ENCODE peak calls at places on chromosomes 4 and X, in five cellular contexts. R is K562, P is OCI-LY7, J is neural progenitor cell, M is GM23248. E is an unnamed sample. For H3K4me1, the result is how much of the 10 kb centered on the place peaks cover.

GRCh38 chr4:150308824-150309472 is 230.7 kb downstream of the DCLK2 start:
- DNase-seq in M (peak), P (no peak), J (no peak), R (no peak), E (peak)

GRCh38 chr4:620851-621261 is 4.5 kb upstream of the PDE6B start:
- DNase-seq in R (no peak), M (no peak), P (no peak), J (no peak), E (no peak)

GRCh38 chr4:9916937-9917336 is 104.4 kb downstream of the SLC2A9 start:
- DNase-seq in P (no peak), M (no peak), R (no peak), J (no peak), E (no peak)

GRCh38 chr4:7516116-7516772 is 81.5 kb upstream of the PSAPL1 start:
- DNase-seq in P (no peak), M (no peak), R (no peak), J (no peak), E (no peak)

GRCh38 chrX:94662665-94663064 is 988.7 kb downstream of the FAM133A start:
- DNase-seq in M (no peak), R (no peak), J (peak), P (no peak), E (peak)

GRCh38 chr4:107213880-107214279 is 177.8 kb upstream of the DKK2 start:
- DNase-seq in P (no peak), R (no peak), J (no peak), M (peak), E (no peak)

GRCh38 chr4:37528161-37528560 is 158.0 kb downstream of the RELL1 start:
- DNase-seq in R (no peak), M (peak), P (no peak), J (no peak), E (peak)

GRCh38 chr4:186144180-186144579 is 39.7 kb downstream of the FAM149A start:
- DNase-seq in J (peak), P (no peak), M (peak), R (no peak), E (peak)

GRCh38 chrX:12210921-12211320 is 72.6 kb downstream of the FRMPD4 start:
- DNase-seq in J (no peak), P (no peak), R (no peak), M (peak), E (peak)

GRCh38 chr4:155539746-155540145 is 126.9 kb upstream of the GUCY1A1 start:
- DNase-seq in P (no peak), J (no peak), R (no peak), M (no peak), E (peak)

DNA sequence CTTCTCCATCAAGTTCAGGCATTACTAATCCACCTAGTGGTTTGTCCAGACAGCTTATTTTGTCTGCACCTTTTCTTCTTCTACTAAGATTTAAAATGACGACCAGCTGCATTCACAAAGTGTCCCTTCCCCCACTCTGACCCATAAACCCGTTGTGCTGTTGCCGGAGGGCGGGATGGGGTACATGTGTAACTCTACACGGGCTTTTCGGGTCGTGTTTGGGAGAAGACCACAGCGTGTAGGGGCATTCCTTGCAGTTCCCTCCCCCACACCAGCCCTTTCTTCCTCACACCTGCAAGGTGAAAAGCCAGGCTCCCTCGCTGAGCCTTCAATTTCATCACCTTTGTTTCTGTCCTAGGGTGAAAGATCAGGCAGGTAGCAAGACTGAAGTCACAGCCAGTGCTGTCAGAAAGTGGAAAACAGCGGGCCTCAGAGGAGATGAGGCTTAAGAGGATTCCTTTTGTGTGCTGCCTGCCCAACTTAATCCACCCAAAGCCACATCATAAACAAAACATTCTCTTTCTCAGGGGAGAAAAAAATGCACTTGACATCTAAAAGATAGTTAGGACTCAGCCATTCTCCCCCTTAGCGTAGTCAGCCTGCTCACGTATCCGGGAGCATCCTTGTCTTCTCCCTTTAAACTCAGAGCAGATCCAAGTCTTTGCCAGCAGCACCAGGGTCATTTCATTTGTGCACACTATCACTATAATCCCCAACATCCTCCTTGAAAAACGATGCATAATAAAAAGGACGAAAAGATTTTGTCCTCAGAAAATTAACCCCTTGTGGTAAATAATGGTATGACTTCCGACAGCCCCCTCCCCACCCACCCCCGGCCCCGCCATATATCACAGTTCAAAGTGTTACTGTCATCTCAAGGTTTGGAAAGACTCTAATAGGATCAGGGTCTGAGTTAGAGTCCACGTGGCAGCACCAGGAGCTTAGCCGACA is 599.0 kb downstream of the RAB28 start:
- DNase-seq in R (no peak), P (no peak), J (peak), M (no peak), E (no peak)
- H2AFZ ChIP-seq in R (no peak), P (no peak), J (no peak), M (no peak), E (no peak)

DNA sequence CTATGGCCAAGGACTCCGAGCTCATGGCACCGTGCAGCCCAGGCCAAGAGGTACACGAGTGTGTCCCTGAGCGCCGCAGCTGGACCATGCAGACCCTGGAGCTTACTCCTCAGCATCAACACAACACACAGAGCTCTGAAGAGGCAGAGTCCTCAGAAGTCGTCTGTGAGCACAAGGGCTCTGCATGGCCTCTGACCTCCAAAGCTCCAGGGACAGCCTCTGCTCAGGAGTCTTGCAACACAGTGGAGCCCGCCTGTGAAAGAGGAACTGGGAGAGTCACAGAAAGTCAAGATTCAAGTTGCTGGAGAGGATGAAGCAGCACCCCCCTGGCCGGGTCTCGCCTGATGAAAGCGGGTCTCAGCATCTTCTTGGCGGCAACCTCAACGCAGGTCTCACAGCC is 2.9 kb downstream of the LRPAP1 start:
- DNase-seq in P (peak), M (no peak), R (no peak), J (no peak), E (no peak)
- H3K4me3 ChIP-seq in P (no peak), M (no peak), R (no peak), J (no peak), E (no peak)

GRCh38 chr4:188822698-188823097 is 683.5 kb downstream of the TRIML1 start:
- DNase-seq in P (no peak), M (no peak), J (peak), R (no peak), E (peak)
- H3K4me1 ChIP-seq in P (under half), M (under half), J (under half), R (under half), E (under half)

GRCh38 chrX:2664497-2664896 is 26.6 kb upstream of the CD99 start:
- DNase-seq in P (no peak), R (no peak), J (no peak), M (peak), E (no peak)
- H2AFZ ChIP-seq in P (no peak), R (no peak), J (no peak), M (peak), E (no peak)

GRCh38 chr4:85932371-85933305 is 427.2 kb downstream of the MAPK10 start:
- DNase-seq in J (peak), R (no peak), M (no peak), P (no peak), E (no peak)
- H3K4me3 ChIP-seq in J (no peak), R (no peak), M (no peak), P (no peak), E (no peak)

GRCh38 chrX:1546601-1547275 is 9.8 kb upstream of the P2RY8 start:
- DNase-seq in J (no peak), P (no peak), M (no peak), R (no peak), E (no peak)

GRCh38 chrX:1537031-1537715 is at the start of gene P2RY8:
- DNase-seq in P (peak), R (no peak), J (no peak), M (peak), E (peak)

GRCh38 chrX:1545776-1546408 is 8.9 kb upstream of the P2RY8 start:
- DNase-seq in R (no peak), J (no peak), M (no peak), P (no peak), E (no peak)

GRCh38 chrX:1542994-1543725 is 6.2 kb upstream of the P2RY8 start:
- DNase-seq in M (no peak), J (no peak), P (no peak), R (no peak), E (no peak)
- H3K4me1 ChIP-seq in M (under half), J (under half), P (under half), R (under half), E (under half)

GRCh38 chr4:127610488-127610887 is 22.3 kb upstream of the INTU start:
- DNase-seq in P (no peak), J (no peak), M (no peak), R (no peak), E (no peak)

GRCh38 chr4:127604949-127605709 is 27.6 kb upstream of the INTU start:
- DNase-seq in R (peak), M (peak), P (peak), J (peak), E (peak)

GRCh38 chr4:127606823-127607222 is 25.9 kb upstream of the INTU start:
- DNase-seq in R (no peak), M (no peak), P (no peak), J (no peak), E (no peak)

DNA sequence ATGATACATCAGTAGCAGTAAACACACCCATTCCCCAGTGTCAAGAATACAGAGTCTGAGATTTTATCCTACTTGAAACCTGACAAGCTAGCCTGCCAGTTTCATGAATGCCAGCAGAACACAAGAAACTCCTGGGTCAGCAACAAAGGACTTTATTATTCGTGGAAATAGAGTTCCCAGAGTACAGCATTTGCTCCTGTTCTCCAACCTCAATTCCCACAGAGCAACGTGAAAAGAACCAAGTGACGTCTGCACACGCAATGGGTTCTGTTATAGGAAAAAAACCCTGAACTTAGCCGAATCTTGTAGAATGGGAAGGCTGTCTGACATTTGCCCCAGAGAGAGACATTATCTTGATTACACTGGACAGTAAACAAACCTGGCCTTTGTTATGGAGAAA is 23.3 kb upstream of the INTU start:
- DNase-seq in M (no peak), P (no peak), J (no peak), R (no peak), E (no peak)
- H2AFZ ChIP-seq in M (no peak), P (no peak), J (peak), R (no peak), E (no peak)

GRCh38 chr4:125323547-125324100 is 8.9 kb downstream of the FAT4 start:
- DNase-seq in J (peak), R (no peak), P (no peak), M (peak), E (peak)
- H3K4me3 ChIP-seq in J (peak), R (no peak), P (no peak), M (peak), E (no peak)

GRCh38 chrX:136146614-136147319 is 566 bp upstream of the FHL1 start:
- DNase-seq in R (no peak), M (peak), J (peak), P (no peak), E (peak)
- H3K4me1 ChIP-seq in R (under half), M (under half), J (under half), P (under half), E (under half)